ENCODE peak calls at places on chromosome 13, in five cellular contexts. S, B, Y, W and D are unnamed samples.

GRCh38 chr13:111532111-111532510 is 211.7 kb downstream of the TEX29 start:
- DNase-seq in S (no peak), B (no peak), Y (no peak), W (no peak), D (no peak)

GRCh38 chr13:27353166-27353583 is 71.2 kb upstream of the GTF3A start:
- DNase-seq in S (peak), B (peak), Y (peak), W (no peak), D (peak)

GRCh38 chr13:110644892-110645521 is 29.7 kb downstream of the NAXD start:
- DNase-seq in S (no peak), B (peak), Y (peak), W (peak), D (peak)

GRCh38 chr13:33204130-33204927 is 81.2 kb downstream of the STARD13 start:
- DNase-seq in S (no peak), B (no peak), Y (peak), W (peak), D (no peak)

GRCh38 chr13:113784645-113785024 is 25.6 kb downstream of the TMEM255B start:
- DNase-seq in S (no peak), B (no peak), Y (no peak), W (no peak), D (no peak)

GRCh38 chr13:48879854-48880253 is 95.9 kb upstream of the FNDC3A start:
- DNase-seq in S (no peak), B (no peak), Y (no peak), W (no peak), D (no peak)

GRCh38 chr13:54953786-54954185 is 1925.2 kb downstream of the OLFM4 start:
- DNase-seq in S (no peak), B (no peak), Y (no peak), W (no peak), D (no peak)

GRCh38 chr13:36712785-36713184 is 39.0 kb downstream of the SERTM1 start:
- DNase-seq in S (peak), B (no peak), Y (peak), W (no peak), D (peak)

GRCh38 chr13:24127116-24127631 is 33.3 kb upstream of the SPATA13 start:
- DNase-seq in S (peak), B (no peak), Y (no peak), W (no peak), D (no peak)

GRCh38 chr13:105552078-105552477 is 983.4 kb downstream of the EFNB2 start:
- DNase-seq in S (no peak), B (no peak), Y (no peak), W (no peak), D (no peak)

GRCh38 chr13:69970521-69970920 is 137.1 kb upstream of the ATXN8OS start:
- DNase-seq in S (peak), B (peak), Y (peak), W (no peak), D (peak)

GRCh38 chr13:33090755-33091454 is 74.7 kb downstream of the KL start:
- DNase-seq in S (no peak), B (no peak), Y (no peak), W (no peak), D (no peak)

GRCh38 chr13:48400090-48400694 is 12.7 kb downstream of the LPAR6 start:
- DNase-seq in S (no peak), B (no peak), Y (no peak), W (no peak), D (no peak)